ENCODE peak calls at places on chromosomes 12 and 14, in eight cellular contexts. W is tibial artery, S is cardiac septum, K is osteocyte, B is prostate gland, E is AG04450, L is Daoy, U is germinal center. H is an unnamed sample.

GRCh38 chr14:23351681-23352505 is 794 bp downstream of the SLC22A17 start:
- DNase-seq in W (no peak), S (peak; percentile 72), K (no peak), B (no peak), E (no peak), L (peak; percentile 24), U (no peak), H (peak; percentile 20)

GRCh38 chr14:64760916-64761315 is 56.7 kb downstream of the PLEKHG3 start:
- DNase-seq in W (no peak), S (no peak), K (no peak), B (no peak), E (no peak), L (no peak), U (no peak), H (no peak)

GRCh38 chr14:61925043-61925442 is 162.8 kb downstream of the SNAPC1 start:
- DNase-seq in W (no peak), S (no peak), K (no peak), B (no peak), E (no peak), L (peak; percentile 39), U (no peak), H (peak; percentile 39)

GRCh38 chr12:62581288-62582064 is 114.8 kb downstream of the MON2 start:
- DNase-seq in W (no peak), S (no peak), K (no peak), B (no peak), E (peak; percentile 20), L (peak; percentile 42), U (peak; percentile 29), H (no peak)

GRCh38 chr12:107653519-107653918 is 32.1 kb upstream of the PWP1 start:
- DNase-seq in W (no peak), S (no peak), K (no peak), B (no peak), E (no peak), L (no peak), U (no peak), H (no peak)

GRCh38 chr12:111404362-111405148 is 1.2 kb upstream of the SH2B3 start:
- DNase-seq in W (peak; percentile 73), S (no peak), K (no peak), B (no peak), E (no peak), L (peak; percentile 70), U (peak; percentile 46), H (peak; percentile 65)

GRCh38 chr14:33280646-33281045 is 342.0 kb downstream of the NPAS3 start:
- DNase-seq in W (no peak), S (no peak), K (no peak), B (no peak), E (no peak), L (peak; percentile 54), U (no peak), H (no peak)

GRCh38 chr12:108457006-108457733 is 57.9 kb upstream of the FICD start:
- DNase-seq in W (no peak), S (no peak), K (no peak), B (no peak), E (no peak), L (peak; percentile 64), U (peak; percentile 50), H (peak; percentile 20)

GRCh38 chr12:31966558-31967205 is 7.5 kb downstream of the RESF1 start:
- DNase-seq in W (no peak), S (no peak), K (no peak), B (no peak), E (no peak), L (no peak), U (no peak), H (no peak)

GRCh38 chr14:28780843-28781503 is 14.4 kb downstream of the FOXG1 start:
- DNase-seq in W (no peak), S (no peak), K (no peak), B (no peak), E (no peak), L (peak; percentile 33), U (no peak), H (no peak)

GRCh38 chr14:71745072-71745471 is 187.2 kb upstream of the RGS6 start:
- DNase-seq in W (no peak), S (no peak), K (peak; percentile 53), B (no peak), E (no peak), L (no peak), U (no peak), H (no peak)

GRCh38 chr12:31021809-31022492 is 51.7 kb upstream of the DDX11 start:
- DNase-seq in W (no peak), S (no peak), K (no peak), B (no peak), E (no peak), L (peak; percentile 35), U (no peak), H (no peak)

GRCh38 chr12:97561321-97562230 is 99.0 kb downstream of the RMST start:
- DNase-seq in W (no peak), S (no peak), K (no peak), B (peak; percentile 21), E (no peak), L (no peak), U (no peak), H (no peak)